ENCODE peak calls at places on chromosomes 12 and 14, in ten cellular contexts. One of them, this sample, is unnamed.

GRCh38 chr14:67440513-67440912 is 28.5 kb upstream of the PLEK2 start:
- DNase-seq in ovary: no peak
- DNase-seq in A549: no peak
- DNase-seq in sigmoid colon: no peak
- DNase-seq in IMR-90: no peak
- DNase-seq in tibial nerve: no peak
- DNase-seq in upper lobe of left lung: no peak
- DNase-seq in adrenal gland: no peak
- DNase-seq in Peyer's patch: peak; percentile 53
- DNase-seq in body of pancreas: no peak
- DNase-seq in this sample: no peak

GRCh38 chr12:126481688-126482087 is 1416.5 kb downstream of the AACS start:
- DNase-seq in ovary: no peak
- DNase-seq in A549: no peak
- DNase-seq in sigmoid colon: no peak
- DNase-seq in IMR-90: no peak
- DNase-seq in tibial nerve: no peak
- DNase-seq in upper lobe of left lung: no peak
- DNase-seq in adrenal gland: no peak
- DNase-seq in Peyer's patch: no peak
- DNase-seq in body of pancreas: no peak
- DNase-seq in this sample: no peak

GRCh38 chr12:12611512-12612306 is at the start of gene CREBL2:
- DNase-seq in ovary: peak; percentile 95
- DNase-seq in A549: peak; percentile 93
- DNase-seq in sigmoid colon: peak; percentile 97
- DNase-seq in IMR-90: peak; percentile 95
- DNase-seq in tibial nerve: peak; percentile 90
- DNase-seq in upper lobe of left lung: peak; percentile 96
- DNase-seq in adrenal gland: peak; percentile 98
- DNase-seq in Peyer's patch: peak; percentile 95
- DNase-seq in body of pancreas: peak; percentile 94
- DNase-seq in this sample: peak; percentile 89

GRCh38 chr14:92317511-92317910 is 5.5 kb upstream of the SLC24A4 start:
- DNase-seq in ovary: no peak
- DNase-seq in A549: no peak
- DNase-seq in sigmoid colon: no peak
- DNase-seq in IMR-90: peak; percentile 38
- DNase-seq in tibial nerve: no peak
- DNase-seq in upper lobe of left lung: no peak
- DNase-seq in adrenal gland: no peak
- DNase-seq in Peyer's patch: no peak
- DNase-seq in body of pancreas: no peak
- DNase-seq in this sample: no peak

GRCh38 chr14:94077111-94077821 is 3.7 kb downstream of the DDX24 start:
- DNase-seq in ovary: no peak
- DNase-seq in A549: no peak
- DNase-seq in sigmoid colon: no peak
- DNase-seq in IMR-90: no peak
- DNase-seq in tibial nerve: no peak
- DNase-seq in upper lobe of left lung: no peak
- DNase-seq in adrenal gland: no peak
- DNase-seq in Peyer's patch: no peak
- DNase-seq in body of pancreas: no peak
- DNase-seq in this sample: no peak

GRCh38 chr14:34722723-34723545 is 8.5 kb upstream of the CFL2 start:
- DNase-seq in ovary: peak; percentile 41
- DNase-seq in A549: peak; percentile 84
- DNase-seq in sigmoid colon: peak; percentile 67
- DNase-seq in IMR-90: peak; percentile 60
- DNase-seq in tibial nerve: peak; percentile 73
- DNase-seq in upper lobe of left lung: no peak
- DNase-seq in adrenal gland: peak; percentile 57
- DNase-seq in Peyer's patch: peak; percentile 73
- DNase-seq in body of pancreas: peak; percentile 47
- DNase-seq in this sample: no peak

GRCh38 chr12:66823857-66824570 is 145.1 kb upstream of the GRIP1 start:
- DNase-seq in ovary: no peak
- DNase-seq in A549: peak; percentile 12
- DNase-seq in sigmoid colon: no peak
- DNase-seq in IMR-90: no peak
- DNase-seq in tibial nerve: no peak
- DNase-seq in upper lobe of left lung: no peak
- DNase-seq in adrenal gland: no peak
- DNase-seq in Peyer's patch: no peak
- DNase-seq in body of pancreas: no peak
- DNase-seq in this sample: no peak

GRCh38 chr14:98959958-98960616 is 311.9 kb downstream of the BCL11B start:
- DNase-seq in ovary: no peak
- DNase-seq in A549: no peak
- DNase-seq in sigmoid colon: peak; percentile 47
- DNase-seq in IMR-90: no peak
- DNase-seq in tibial nerve: no peak
- DNase-seq in upper lobe of left lung: peak; percentile 59
- DNase-seq in adrenal gland: no peak
- DNase-seq in Peyer's patch: no peak
- DNase-seq in body of pancreas: no peak
- DNase-seq in this sample: no peak

GRCh38 chr12:116916122-116916521 is 5.4 kb downstream of the FBXW8 start:
- DNase-seq in ovary: no peak
- DNase-seq in A549: no peak
- DNase-seq in sigmoid colon: no peak
- DNase-seq in IMR-90: peak; percentile 60
- DNase-seq in tibial nerve: no peak
- DNase-seq in upper lobe of left lung: no peak
- DNase-seq in adrenal gland: no peak
- DNase-seq in Peyer's patch: no peak
- DNase-seq in body of pancreas: no peak
- DNase-seq in this sample: no peak

GRCh38 chr12:48768147-48768546 is 20.7 kb downstream of the ADCY6 start:
- DNase-seq in ovary: no peak
- DNase-seq in A549: no peak
- DNase-seq in sigmoid colon: no peak
- DNase-seq in IMR-90: no peak
- DNase-seq in tibial nerve: no peak
- DNase-seq in upper lobe of left lung: no peak
- DNase-seq in adrenal gland: no peak
- DNase-seq in Peyer's patch: no peak
- DNase-seq in body of pancreas: no peak
- DNase-seq in this sample: no peak

GRCh38 chr14:101410126-101410525 is 151.2 kb upstream of the DIO3 start:
- DNase-seq in ovary: no peak
- DNase-seq in A549: no peak
- DNase-seq in sigmoid colon: no peak
- DNase-seq in IMR-90: no peak
- DNase-seq in tibial nerve: no peak
- DNase-seq in upper lobe of left lung: no peak
- DNase-seq in adrenal gland: no peak
- DNase-seq in Peyer's patch: no peak
- DNase-seq in body of pancreas: no peak
- DNase-seq in this sample: no peak

GRCh38 chr12:92478692-92479091 is 224.1 kb upstream of the PLEKHG7 start:
- DNase-seq in ovary: no peak
- DNase-seq in A549: no peak
- DNase-seq in sigmoid colon: no peak
- DNase-seq in IMR-90: no peak
- DNase-seq in tibial nerve: no peak
- DNase-seq in upper lobe of left lung: no peak
- DNase-seq in adrenal gland: no peak
- DNase-seq in Peyer's patch: no peak
- DNase-seq in body of pancreas: no peak
- DNase-seq in this sample: no peak
- H3K4me3 ChIP-seq in ovary: no peak overlapping the region
- H3K4me3 ChIP-seq in A549: no peak overlapping the region
- H3K4me3 ChIP-seq in sigmoid colon: no peak overlapping the region
- H3K4me3 ChIP-seq in IMR-90: no peak overlapping the region
- H3K4me3 ChIP-seq in tibial nerve: no peak overlapping the region
- H3K4me3 ChIP-seq in upper lobe of left lung: no peak overlapping the region
- H3K4me3 ChIP-seq in adrenal gland: no peak overlapping the region
- H3K4me3 ChIP-seq in Peyer's patch: no peak overlapping the region
- H3K4me3 ChIP-seq in body of pancreas: no peak overlapping the region
- H3K4me3 ChIP-seq in this sample: no peak overlapping the region

DNA sequence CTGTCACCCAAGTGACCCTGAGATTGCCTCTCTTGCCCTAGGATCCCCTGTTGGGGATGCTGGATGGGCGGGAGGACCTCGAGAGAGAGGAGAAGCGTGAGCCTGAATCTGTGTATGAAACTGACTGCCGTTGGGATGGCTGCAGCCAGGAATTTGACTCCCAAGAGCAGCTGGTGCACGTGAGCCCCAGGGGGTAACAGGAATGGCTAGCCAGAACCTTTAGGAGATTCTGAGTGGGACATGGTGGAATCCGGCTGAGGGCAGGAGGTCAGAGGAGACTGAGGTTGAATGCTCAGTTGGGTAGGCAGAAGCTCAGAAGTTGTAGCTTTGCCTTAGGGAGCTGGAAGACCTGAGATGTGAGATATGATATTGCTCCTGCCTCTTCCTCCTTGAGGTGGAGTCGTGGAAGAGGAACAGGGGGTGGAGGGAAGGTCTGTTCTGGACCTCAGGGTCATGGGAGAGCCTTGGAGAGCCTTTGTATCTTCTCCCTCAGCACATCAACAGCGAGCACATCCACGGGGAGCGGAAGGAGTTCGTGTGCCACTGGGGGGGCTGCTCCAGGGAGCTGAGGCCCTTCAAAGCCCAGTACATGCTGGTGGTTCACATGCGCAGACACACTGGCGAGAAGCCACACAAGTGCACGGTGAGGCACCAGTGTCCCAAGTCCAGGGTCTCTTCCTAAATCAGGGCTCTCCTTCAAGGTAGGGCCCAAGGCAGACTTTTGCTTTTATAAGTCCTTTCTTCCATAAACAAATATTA is 6.3 kb downstream of the GLI1 start:
- DNase-seq in ovary: no peak
- DNase-seq in A549: no peak
- DNase-seq in sigmoid colon: no peak
- DNase-seq in IMR-90: no peak
- DNase-seq in tibial nerve: no peak
- DNase-seq in upper lobe of left lung: no peak
- DNase-seq in adrenal gland: no peak
- DNase-seq in Peyer's patch: no peak
- DNase-seq in body of pancreas: no peak
- DNase-seq in this sample: no peak
- TF ChIP-seq POLR2A in ovary: no peak
- TF ChIP-seq POLR2A in A549: no peak
- TF ChIP-seq POLR2A in sigmoid colon: no peak
- TF ChIP-seq POLR2A in IMR-90: no peak
- TF ChIP-seq POLR2A in tibial nerve: no peak
- TF ChIP-seq POLR2A in upper lobe of left lung: no peak
- TF ChIP-seq POLR2A in adrenal gland: no peak
- TF ChIP-seq POLR2A in Peyer's patch: no peak
- TF ChIP-seq POLR2A in body of pancreas: no peak
- TF ChIP-seq POLR2A in this sample: no peak

GRCh38 chr14:25464078-25464477 is 414.1 kb upstream of the STXBP6 start:
- DNase-seq in ovary: no peak
- DNase-seq in A549: no peak
- DNase-seq in sigmoid colon: no peak
- DNase-seq in IMR-90: no peak
- DNase-seq in tibial nerve: no peak
- DNase-seq in upper lobe of left lung: no peak
- DNase-seq in adrenal gland: no peak
- DNase-seq in Peyer's patch: no peak
- DNase-seq in body of pancreas: no peak
- DNase-seq in this sample: no peak

GRCh38 chr14:25463475-25463874 is 413.5 kb upstream of the STXBP6 start:
- DNase-seq in ovary: no peak
- DNase-seq in A549: no peak
- DNase-seq in sigmoid colon: no peak
- DNase-seq in IMR-90: no peak
- DNase-seq in tibial nerve: no peak
- DNase-seq in upper lobe of left lung: no peak
- DNase-seq in adrenal gland: no peak
- DNase-seq in Peyer's patch: no peak
- DNase-seq in body of pancreas: no peak
- DNase-seq in this sample: no peak

GRCh38 chr14:25461780-25462179 is 411.8 kb upstream of the STXBP6 start:
- DNase-seq in ovary: no peak
- DNase-seq in A549: no peak
- DNase-seq in sigmoid colon: no peak
- DNase-seq in IMR-90: no peak
- DNase-seq in tibial nerve: no peak
- DNase-seq in upper lobe of left lung: no peak
- DNase-seq in adrenal gland: no peak
- DNase-seq in Peyer's patch: no peak
- DNase-seq in body of pancreas: no peak
- DNase-seq in this sample: no peak

GRCh38 chr14:25464772-25465171 is 414.8 kb upstream of the STXBP6 start:
- DNase-seq in ovary: no peak
- DNase-seq in A549: no peak
- DNase-seq in sigmoid colon: no peak
- DNase-seq in IMR-90: no peak
- DNase-seq in tibial nerve: no peak
- DNase-seq in upper lobe of left lung: no peak
- DNase-seq in adrenal gland: no peak
- DNase-seq in Peyer's patch: no peak
- DNase-seq in body of pancreas: no peak
- DNase-seq in this sample: no peak
- H3K4me1 ChIP-seq in ovary: no peaks in the 10 kb centered on the region
- H3K4me1 ChIP-seq in A549: no peaks in the 10 kb centered on the region
- H3K4me1 ChIP-seq in sigmoid colon: no peaks in the 10 kb centered on the region
- H3K4me1 ChIP-seq in IMR-90: no peaks in the 10 kb centered on the region
- H3K4me1 ChIP-seq in tibial nerve: no peaks in the 10 kb centered on the region
- H3K4me1 ChIP-seq in upper lobe of left lung: no peaks in the 10 kb centered on the region
- H3K4me1 ChIP-seq in adrenal gland: no peaks in the 10 kb centered on the region
- H3K4me1 ChIP-seq in Peyer's patch: no peaks in the 10 kb centered on the region
- H3K4me1 ChIP-seq in body of pancreas: no peaks in the 10 kb centered on the region
- H3K4me1 ChIP-seq in this sample: no peaks in the 10 kb centered on the region

GRCh38 chr14:59120931-59121330 is 67.5 kb upstream of the DAAM1 start:
- DNase-seq in ovary: no peak
- DNase-seq in A549: no peak
- DNase-seq in sigmoid colon: no peak
- DNase-seq in IMR-90: no peak
- DNase-seq in tibial nerve: no peak
- DNase-seq in upper lobe of left lung: no peak
- DNase-seq in adrenal gland: no peak
- DNase-seq in Peyer's patch: no peak
- DNase-seq in body of pancreas: no peak
- DNase-seq in this sample: no peak

GRCh38 chr14:59126714-59127436 is 61.6 kb upstream of the DAAM1 start:
- DNase-seq in ovary: peak; percentile 25
- DNase-seq in A549: peak; percentile 52
- DNase-seq in sigmoid colon: no peak
- DNase-seq in IMR-90: peak; percentile 64
- DNase-seq in tibial nerve: peak; percentile 10
- DNase-seq in upper lobe of left lung: no peak
- DNase-seq in adrenal gland: peak; percentile 42
- DNase-seq in Peyer's patch: peak; percentile 54
- DNase-seq in body of pancreas: peak; percentile 28
- DNase-seq in this sample: no peak

GRCh38 chr14:59123975-59124374 is 64.5 kb upstream of the DAAM1 start:
- DNase-seq in ovary: no peak
- DNase-seq in A549: peak; percentile 10
- DNase-seq in sigmoid colon: no peak
- DNase-seq in IMR-90: peak; percentile 49
- DNase-seq in tibial nerve: no peak
- DNase-seq in upper lobe of left lung: no peak
- DNase-seq in adrenal gland: no peak
- DNase-seq in Peyer's patch: no peak
- DNase-seq in body of pancreas: no peak
- DNase-seq in this sample: no peak

GRCh38 chr14:59125156-59125555 is 63.3 kb upstream of the DAAM1 start:
- DNase-seq in ovary: no peak
- DNase-seq in A549: no peak
- DNase-seq in sigmoid colon: no peak
- DNase-seq in IMR-90: no peak
- DNase-seq in tibial nerve: no peak
- DNase-seq in upper lobe of left lung: no peak
- DNase-seq in adrenal gland: no peak
- DNase-seq in Peyer's patch: no peak
- DNase-seq in body of pancreas: no peak
- DNase-seq in this sample: no peak

GRCh38 chr14:59123526-59123925 is 64.9 kb upstream of the DAAM1 start:
- DNase-seq in ovary: no peak
- DNase-seq in A549: no peak
- DNase-seq in sigmoid colon: no peak
- DNase-seq in IMR-90: peak; percentile 32
- DNase-seq in tibial nerve: peak; percentile 44
- DNase-seq in upper lobe of left lung: no peak
- DNase-seq in adrenal gland: peak; percentile 6
- DNase-seq in Peyer's patch: no peak
- DNase-seq in body of pancreas: no peak
- DNase-seq in this sample: no peak
- H3K4me3 ChIP-seq in ovary: no peak overlapping the region
- H3K4me3 ChIP-seq in A549: no peak overlapping the region
- H3K4me3 ChIP-seq in sigmoid colon: no peak overlapping the region
- H3K4me3 ChIP-seq in IMR-90: no peak overlapping the region
- H3K4me3 ChIP-seq in tibial nerve: no peak overlapping the region
- H3K4me3 ChIP-seq in upper lobe of left lung: no peak overlapping the region
- H3K4me3 ChIP-seq in adrenal gland: no peak overlapping the region
- H3K4me3 ChIP-seq in Peyer's patch: no peak overlapping the region
- H3K4me3 ChIP-seq in body of pancreas: no peak overlapping the region
- H3K4me3 ChIP-seq in this sample: no peak overlapping the region

This sample was measured in breast epithelium.